ENCODE peak calls at places on chromosome 13, in nine cellular contexts. Q is SK-N-SH, D is A673, A is mesendoderm, G is left ventricle myocardium inferior, V is tibial nerve, J is aorta, Y is ascending aorta, P is HepG2. T is an unnamed sample. For H3K36me3 and H3K27me3, the result is how much of the 10 kb centered on the place peaks cover.

GRCh38 chr13:103140001-103140671 is 73.9 kb upstream of the SLC10A2 start:
- DNase-seq in Q (peak), D (peak), A (peak), G (no peak), V (no peak), J (no peak), Y (no peak), P (peak), T (peak)

GRCh38 chr13:28121224-28121623 is 17.1 kb upstream of the PAN3 start:
- DNase-seq in Q (no peak), D (no peak), A (no peak), G (no peak), V (no peak), J (no peak), Y (no peak), P (no peak), T (no peak)

GRCh38 chr13:95921485-95921884 is 131.7 kb downstream of the UGGT2 start:
- DNase-seq in Q (no peak), D (no peak), A (no peak), G (no peak), V (no peak), J (no peak), Y (no peak), P (no peak), T (no peak)

GRCh38 chr13:106858910-106859309 is 291.0 kb upstream of the ARGLU1 start:
- DNase-seq in Q (no peak), D (no peak), A (peak), G (no peak), V (no peak), J (no peak), Y (no peak), P (no peak), T (peak)

GRCh38 chr13:95714142-95714832 is 37.3 kb downstream of the DNAJC3 start:
- DNase-seq in Q (no peak), D (no peak), A (no peak), G (no peak), V (no peak), J (no peak), Y (no peak), P (no peak), T (no peak)

GRCh38 chr13:92537485-92537884 is 689.1 kb upstream of the GPC6 start:
- DNase-seq in Q (no peak), D (no peak), A (no peak), G (no peak), V (no peak), J (no peak), Y (no peak), P (no peak), T (no peak)

GRCh38 chr13:23467048-23467931 is 33.8 kb upstream of the SACS start:
- DNase-seq in Q (peak), D (no peak), A (no peak), G (no peak), V (no peak), J (peak), Y (no peak), P (no peak), T (no peak)

GRCh38 chr13:28353679-28354078 is 141.2 kb downstream of the FLT1 start:
- DNase-seq in Q (no peak), D (no peak), A (no peak), G (no peak), V (no peak), J (no peak), Y (no peak), P (no peak), T (no peak)

GRCh38 chr13:30299746-30300145 is 7.6 kb downstream of the KATNAL1 start:
- DNase-seq in Q (no peak), D (no peak), A (no peak), G (no peak), V (no peak), J (no peak), Y (no peak), P (no peak), T (no peak)

GRCh38 chr13:49308104-49308875 is 60.6 kb downstream of the CDADC1 start:
- DNase-seq in Q (no peak), D (no peak), A (no peak), G (peak), V (peak), J (peak), Y (peak), P (peak), T (no peak)

GRCh38 chr13:98848736-98849135 is 96.3 kb upstream of the SLC15A1 start:
- DNase-seq in Q (no peak), D (no peak), A (no peak), G (no peak), V (no peak), J (peak), Y (no peak), P (no peak), T (no peak)

GRCh38 chr13:99655351-99656091 is 154.2 kb downstream of the TM9SF2 start:
- DNase-seq in Q (no peak), D (no peak), A (peak), G (no peak), V (no peak), J (no peak), Y (no peak), P (peak), T (no peak)

GRCh38 chr13:102273111-102273510 is 128.7 kb downstream of the FGF14 start:
- DNase-seq in Q (no peak), D (peak), A (no peak), G (no peak), V (no peak), J (no peak), Y (no peak), P (no peak), T (no peak)

GRCh38 chr13:35599385-35599784 is 122.9 kb upstream of the MAB21L1 start:
- DNase-seq in Q (no peak), D (no peak), A (peak), G (no peak), V (no peak), J (no peak), Y (no peak), P (no peak), T (no peak)

GRCh38 chr13:103386341-103386740 is 320.1 kb upstream of the SLC10A2 start:
- DNase-seq in Q (no peak), D (no peak), A (peak), G (no peak), V (no peak), J (no peak), Y (no peak), P (no peak), T (no peak)

GRCh38 chr13:104408733-104409132 is 1342.5 kb upstream of the SLC10A2 start:
- DNase-seq in Q (no peak), D (no peak), A (peak), G (no peak), V (no peak), J (no peak), Y (no peak), P (no peak), T (no peak)

GRCh38 chr13:38535271-38535670 is 151.6 kb upstream of the FREM2 start:
- DNase-seq in Q (no peak), D (no peak), A (no peak), G (no peak), V (no peak), J (no peak), Y (no peak), P (no peak), T (no peak)

GRCh38 chr13:99984134-99984462 is 2.5 kb downstream of the ZIC2 start:
- DNase-seq in Q (peak), D (peak), A (no peak), G (no peak), V (no peak), J (no peak), Y (no peak), P (no peak), T (no peak)

GRCh38 chr13:90233933-90234672 is 1113.4 kb upstream of the MIR17HG start:
- DNase-seq in Q (no peak), D (no peak), A (no peak), G (no peak), V (no peak), J (no peak), Y (no peak), P (no peak), T (no peak)

GRCh38 chr13:98389319-98389718 is 187.6 kb downstream of the STK24 start:
- DNase-seq in Q (no peak), D (no peak), A (no peak), G (no peak), V (no peak), J (no peak), Y (no peak), P (no peak), T (no peak)

GRCh38 chr13:26508885-26509284 is 48.6 kb upstream of the WASF3 start:
- DNase-seq in Q (no peak), D (no peak), A (no peak), G (peak), V (peak), J (peak), Y (peak), P (no peak), T (no peak)

GRCh38 chr13:27857271-27857670 is 62.5 kb upstream of the PDX1 start:
- DNase-seq in Q (no peak), D (peak), A (no peak), G (no peak), V (no peak), J (no peak), Y (no peak), P (no peak), T (no peak)

GRCh38 chr13:77919351-77920294 is 992 bp upstream of the EDNRB start:
- DNase-seq in Q (peak), D (peak), A (peak), G (peak), V (peak), J (peak), Y (peak), P (no peak), T (peak)

GRCh38 chr13:68666774-68667397 is 1436.8 kb upstream of the PCDH9 start:
- DNase-seq in Q (no peak), D (no peak), A (no peak), G (no peak), V (no peak), J (no peak), Y (no peak), P (no peak), T (no peak)

GRCh38 chr13:35888327-35888940 is 242.7 kb downstream of the DCLK1 start:
- DNase-seq in Q (peak), D (peak), A (peak), G (no peak), V (no peak), J (no peak), Y (no peak), P (no peak), T (no peak)

GRCh38 chr13:70183041-70183440 is 74.8 kb upstream of the KLHL1 start:
- DNase-seq in Q (no peak), D (no peak), A (peak), G (no peak), V (no peak), J (no peak), Y (no peak), P (no peak), T (no peak)

GRCh38 chr13:107466326-107466725 is 749.0 kb downstream of the LIG4 start:
- DNase-seq in Q (no peak), D (no peak), A (peak), G (no peak), V (no peak), J (no peak), Y (no peak), P (no peak), T (no peak)

GRCh38 chr13:80572308-80572676 is 231.4 kb upstream of the SPRY2 start:
- DNase-seq in Q (peak), D (no peak), A (no peak), G (no peak), V (no peak), J (no peak), Y (no peak), P (no peak), T (no peak)

GRCh38 chr13:42246541-42246940 is 25.4 kb upstream of the AKAP11 start:
- DNase-seq in Q (no peak), D (no peak), A (no peak), G (no peak), V (no peak), J (no peak), Y (no peak), P (no peak), T (no peak)

DNA sequence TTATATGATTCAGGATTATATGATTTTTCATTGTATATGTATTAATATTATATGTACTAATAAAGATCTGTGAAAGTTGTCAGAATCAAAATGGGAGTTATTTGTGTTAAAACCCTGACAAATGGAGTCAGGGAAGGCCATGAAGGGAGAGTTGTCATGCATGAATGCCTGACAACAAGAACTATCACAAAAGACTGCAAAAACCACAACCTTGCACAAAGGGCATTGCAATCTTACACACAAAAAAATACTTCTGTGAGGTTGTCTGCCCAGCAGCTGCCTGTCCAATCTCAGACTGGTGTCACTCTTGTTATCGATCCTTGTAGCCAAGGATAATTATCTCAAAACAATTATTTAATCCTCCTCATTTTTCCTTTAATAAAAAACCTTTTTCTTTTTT is 21.2 kb upstream of the RBM26 start:
- DNase-seq in Q (no peak), D (peak), A (no peak), G (no peak), V (no peak), J (no peak), Y (no peak), P (no peak), T (no peak)
- H3K36me3 ChIP-seq in Q (under half), D (under half), A (under half), G (under half), V (under half), J (under half), Y (under half), P (under half), T (under half)

GRCh38 chr13:50721664-50721976 is 121.9 kb downstream of the DLEU7 start:
- DNase-seq in Q (no peak), D (no peak), A (no peak), G (no peak), V (no peak), J (no peak), Y (no peak), P (no peak), T (no peak)

GRCh38 chr13:50726164-50726563 is 117.3 kb downstream of the DLEU7 start:
- DNase-seq in Q (no peak), D (no peak), A (no peak), G (no peak), V (no peak), J (no peak), Y (no peak), P (no peak), T (no peak)

GRCh38 chr13:50722437-50723125 is 120.9 kb downstream of the DLEU7 start:
- DNase-seq in Q (no peak), D (no peak), A (no peak), G (no peak), V (no peak), J (no peak), Y (no peak), P (no peak), T (no peak)

GRCh38 chr13:50724913-50725312 is 118.6 kb downstream of the DLEU7 start:
- DNase-seq in Q (no peak), D (no peak), A (no peak), G (no peak), V (no peak), J (no peak), Y (no peak), P (no peak), T (no peak)

GRCh38 chr13:50724438-50724837 is 119.1 kb downstream of the DLEU7 start:
- DNase-seq in Q (no peak), D (no peak), A (no peak), G (no peak), V (no peak), J (no peak), Y (no peak), P (no peak), T (no peak)
- H3K4me3 ChIP-seq in Q (no peak), D (no peak), A (no peak), G (no peak), V (no peak), J (no peak), Y (no peak), P (no peak), T (no peak)

GRCh38 chr13:111123221-111123620 is 8.1 kb downstream of the ARHGEF7 start:
- DNase-seq in Q (peak), D (no peak), A (no peak), G (no peak), V (no peak), J (no peak), Y (no peak), P (no peak), T (peak)

GRCh38 chr13:111122056-111122455 is 6.9 kb downstream of the ARHGEF7 start:
- DNase-seq in Q (no peak), D (no peak), A (no peak), G (no peak), V (no peak), J (no peak), Y (no peak), P (no peak), T (peak)

GRCh38 chr13:111121421-111121820 is 6.3 kb downstream of the ARHGEF7 start:
- DNase-seq in Q (no peak), D (no peak), A (no peak), G (no peak), V (no peak), J (no peak), Y (no peak), P (no peak), T (no peak)

GRCh38 chr13:111123649-111124048 is 8.5 kb downstream of the ARHGEF7 start:
- DNase-seq in Q (peak), D (no peak), A (no peak), G (no peak), V (no peak), J (no peak), Y (no peak), P (no peak), T (peak)

GRCh38 chr13:111122631-111123030 is 7.5 kb downstream of the ARHGEF7 start:
- DNase-seq in Q (no peak), D (no peak), A (no peak), G (no peak), V (no peak), J (no peak), Y (no peak), P (no peak), T (no peak)
- H3K27me3 ChIP-seq in Q (under half), D (half or more), A (under half), G (under half), V (under half), J (under half), Y (under half), P (under half), T (under half)

GRCh38 chr13:40875583-40875982 is 86.2 kb downstream of the SLC25A15 start:
- DNase-seq in Q (no peak), D (no peak), A (no peak), G (no peak), V (no peak), J (no peak), Y (no peak), P (no peak), T (no peak)
- H3K36me3 ChIP-seq in Q (under half), D (under half), A (under half), G (half or more), V (under half), J (under half), Y (under half), P (under half), T (under half)

DNA sequence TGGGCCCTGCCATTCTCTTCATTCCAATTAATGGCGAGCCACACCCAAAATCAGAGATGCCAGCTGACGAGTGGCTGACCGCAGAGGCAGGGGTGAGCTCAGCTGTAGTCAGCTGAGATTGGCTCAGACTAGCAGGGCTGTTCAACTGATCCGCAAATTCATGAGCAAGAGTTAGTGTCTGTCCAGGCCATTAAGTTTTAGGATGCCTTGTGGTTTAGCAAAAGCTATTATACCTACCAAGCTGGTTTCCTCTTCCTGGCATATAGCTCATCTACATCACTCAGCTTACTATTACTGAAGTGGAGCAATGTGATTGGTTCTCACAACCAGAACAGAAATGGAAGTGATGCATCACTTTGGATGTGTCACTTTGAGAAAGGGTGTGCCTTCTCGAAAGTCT is 148.7 kb downstream of the NALCN start:
- DNase-seq in Q (no peak), D (no peak), A (no peak), G (no peak), V (no peak), J (no peak), Y (no peak), P (no peak), T (no peak)
- H3K4me3 ChIP-seq in Q (no peak), D (no peak), A (no peak), G (no peak), V (no peak), J (no peak), Y (no peak), P (no peak), T (no peak)

DNA sequence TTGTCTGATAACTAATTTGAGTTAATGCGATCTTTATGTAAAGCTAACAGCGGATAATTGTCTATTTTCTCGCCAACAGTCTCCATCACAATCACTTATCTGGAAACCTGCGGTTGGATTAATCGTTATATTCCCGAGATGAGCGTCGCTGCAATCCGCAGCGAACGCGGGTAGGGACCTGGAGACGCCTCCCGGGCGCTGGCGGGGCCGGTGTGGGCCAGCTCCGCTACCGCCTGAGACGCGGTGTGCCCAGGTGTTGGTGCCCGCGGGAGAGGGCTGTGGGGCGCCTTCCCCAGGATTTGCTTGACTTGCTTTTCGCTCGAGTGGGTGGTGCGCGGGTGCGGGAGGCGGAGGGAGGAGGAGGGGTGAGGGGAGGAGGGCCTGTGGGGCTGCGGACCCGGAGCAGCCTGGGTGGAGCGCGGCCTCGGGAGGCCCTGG is 38.3 kb downstream of the SOX1 start:
- DNase-seq in Q (no peak), D (no peak), A (no peak), G (no peak), V (no peak), J (no peak), Y (no peak), P (no peak), T (peak)
- H3K27me3 ChIP-seq in Q (half or more), D (under half), A (half or more), G (half or more), V (under half), J (under half), Y (under half), P (under half), T (half or more)

GRCh38 chr13:113328851-113329250 is 31.8 kb downstream of the LAMP1 start:
- DNase-seq in Q (no peak), D (no peak), A (no peak), G (no peak), V (no peak), J (peak), Y (no peak), P (no peak), T (no peak)

GRCh38 chr13:113332615-113333014 is 31.3 kb downstream of the GRTP1 start:
- DNase-seq in Q (no peak), D (no peak), A (no peak), G (no peak), V (no peak), J (peak), Y (no peak), P (no peak), T (no peak)

GRCh38 chr13:113337556-113337955 is 26.4 kb downstream of the GRTP1 start:
- DNase-seq in Q (no peak), D (no peak), A (peak), G (no peak), V (no peak), J (no peak), Y (no peak), P (no peak), T (peak)

GRCh38 chr13:113329656-113330312 is 32.7 kb downstream of the LAMP1 start:
- DNase-seq in Q (no peak), D (peak), A (no peak), G (no peak), V (no peak), J (peak), Y (no peak), P (no peak), T (no peak)

GRCh38 chr13:113333076-113333475 is 30.9 kb downstream of the GRTP1 start:
- DNase-seq in Q (no peak), D (no peak), A (no peak), G (no peak), V (no peak), J (peak), Y (no peak), P (no peak), T (no peak)
- H3K36me3 ChIP-seq in Q (under half), D (under half), A (under half), G (under half), V (under half), J (under half), Y (under half), P (under half), T (under half)

DNA sequence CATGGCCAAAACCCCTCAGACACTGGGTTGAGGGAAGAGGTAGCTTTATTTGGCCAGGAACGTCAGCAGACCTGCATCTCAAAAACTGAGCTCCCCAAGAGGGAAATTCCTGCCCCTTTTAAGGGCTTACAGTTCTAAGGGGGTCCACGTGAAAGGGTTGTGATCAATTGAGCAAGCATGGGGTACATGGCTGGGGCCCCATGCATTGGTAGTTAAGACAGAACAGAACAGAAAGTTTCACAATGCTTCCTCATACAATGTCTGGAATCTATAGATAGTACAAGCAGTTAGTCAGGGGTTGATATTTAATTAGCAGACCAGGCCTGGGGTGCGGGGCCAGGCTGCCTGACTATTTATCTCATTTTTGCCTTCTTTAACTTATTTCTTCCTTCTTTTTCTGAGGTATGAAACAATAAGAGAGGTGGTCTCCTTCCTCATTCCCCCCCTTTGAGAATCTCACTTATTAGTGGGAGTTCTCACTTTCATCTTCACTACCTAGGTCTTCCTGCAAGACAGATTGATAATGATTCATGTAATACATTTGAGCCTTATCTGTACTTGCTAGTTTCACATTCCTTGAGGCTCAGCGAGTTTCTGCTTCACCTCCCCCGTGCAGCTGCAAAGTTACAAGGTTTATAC is 84.8 kb downstream of the SLC25A15 start:
- DNase-seq in Q (no peak), D (peak), A (peak), G (no peak), V (no peak), J (no peak), Y (no peak), P (no peak), T (no peak)
- H3K4me3 ChIP-seq in Q (no peak), D (no peak), A (no peak), G (no peak), V (no peak), J (no peak), Y (no peak), P (no peak), T (no peak)

T was measured in H7.